ENCODE peak calls at places on chromosomes 12 and 14, in six cellular contexts. One of them, this sample, is unnamed.

GRCh38 chr14:81221579-81222102 is 882 bp upstream of the GTF2A1 start:
- DNase-seq in posterior cingulate gyrus: no peak
- DNase-seq in choroid plexus epithelial cell: peak
- DNase-seq in substantia nigra: no peak
- DNase-seq in activated naive CD4-positive, alpha-beta T cell treated with anti-CD3 and anti-CD28 coated beads, Interleukin-2, amount 50 U/mL, for 72 hours: no peak
- DNase-seq in head of caudate nucleus: no peak
- DNase-seq in this sample: no peak

GRCh38 chr12:24227550-24227949 is 278.1 kb upstream of the SOX5 start:
- DNase-seq in posterior cingulate gyrus: no peak
- DNase-seq in choroid plexus epithelial cell: peak
- DNase-seq in substantia nigra: no peak
- DNase-seq in activated naive CD4-positive, alpha-beta T cell treated with anti-CD3 and anti-CD28 coated beads, Interleukin-2, amount 50 U/mL, for 72 hours: no peak
- DNase-seq in head of caudate nucleus: no peak
- DNase-seq in this sample: no peak

GRCh38 chr12:114141916-114142564 is 175.9 kb upstream of the RBM19 start:
- DNase-seq in posterior cingulate gyrus: no peak
- DNase-seq in choroid plexus epithelial cell: no peak
- DNase-seq in substantia nigra: no peak
- DNase-seq in activated naive CD4-positive, alpha-beta T cell treated with anti-CD3 and anti-CD28 coated beads, Interleukin-2, amount 50 U/mL, for 72 hours: no peak
- DNase-seq in head of caudate nucleus: no peak
- DNase-seq in this sample: no peak

GRCh38 chr14:69671365-69672050 is 60.1 kb downstream of the SUSD6 start:
- DNase-seq in posterior cingulate gyrus: no peak
- DNase-seq in choroid plexus epithelial cell: no peak
- DNase-seq in substantia nigra: no peak
- DNase-seq in activated naive CD4-positive, alpha-beta T cell treated with anti-CD3 and anti-CD28 coated beads, Interleukin-2, amount 50 U/mL, for 72 hours: no peak
- DNase-seq in head of caudate nucleus: no peak
- DNase-seq in this sample: no peak

GRCh38 chr14:39417014-39417413 is 15.2 kb downstream of the FBXO33 start:
- DNase-seq in posterior cingulate gyrus: no peak
- DNase-seq in choroid plexus epithelial cell: peak
- DNase-seq in substantia nigra: no peak
- DNase-seq in activated naive CD4-positive, alpha-beta T cell treated with anti-CD3 and anti-CD28 coated beads, Interleukin-2, amount 50 U/mL, for 72 hours: no peak
- DNase-seq in head of caudate nucleus: no peak
- DNase-seq in this sample: no peak

GRCh38 chr14:36747411-36748184 is 85.9 kb downstream of the PAX9 start:
- DNase-seq in posterior cingulate gyrus: no peak
- DNase-seq in choroid plexus epithelial cell: peak
- DNase-seq in substantia nigra: no peak
- DNase-seq in activated naive CD4-positive, alpha-beta T cell treated with anti-CD3 and anti-CD28 coated beads, Interleukin-2, amount 50 U/mL, for 72 hours: no peak
- DNase-seq in head of caudate nucleus: no peak
- DNase-seq in this sample: no peak

GRCh38 chr14:99616832-99617488 is 13.0 kb upstream of the CCDC85C start:
- DNase-seq in posterior cingulate gyrus: no peak
- DNase-seq in choroid plexus epithelial cell: no peak
- DNase-seq in substantia nigra: no peak
- DNase-seq in activated naive CD4-positive, alpha-beta T cell treated with anti-CD3 and anti-CD28 coated beads, Interleukin-2, amount 50 U/mL, for 72 hours: no peak
- DNase-seq in head of caudate nucleus: no peak
- DNase-seq in this sample: no peak

GRCh38 chr12:88419794-88420193 is 160.5 kb downstream of the KITLG start:
- DNase-seq in posterior cingulate gyrus: no peak
- DNase-seq in choroid plexus epithelial cell: peak
- DNase-seq in substantia nigra: no peak
- DNase-seq in activated naive CD4-positive, alpha-beta T cell treated with anti-CD3 and anti-CD28 coated beads, Interleukin-2, amount 50 U/mL, for 72 hours: no peak
- DNase-seq in head of caudate nucleus: no peak
- DNase-seq in this sample: no peak

GRCh38 chr12:84840356-84840755 is 72.2 kb downstream of the SLC6A15 start:
- DNase-seq in posterior cingulate gyrus: no peak
- DNase-seq in choroid plexus epithelial cell: no peak
- DNase-seq in substantia nigra: no peak
- DNase-seq in activated naive CD4-positive, alpha-beta T cell treated with anti-CD3 and anti-CD28 coated beads, Interleukin-2, amount 50 U/mL, for 72 hours: no peak
- DNase-seq in head of caudate nucleus: no peak
- DNase-seq in this sample: no peak

GRCh38 chr12:100474617-100475016 is 951 bp downstream of the NR1H4 start:
- DNase-seq in posterior cingulate gyrus: no peak
- DNase-seq in choroid plexus epithelial cell: no peak
- DNase-seq in substantia nigra: no peak
- DNase-seq in activated naive CD4-positive, alpha-beta T cell treated with anti-CD3 and anti-CD28 coated beads, Interleukin-2, amount 50 U/mL, for 72 hours: no peak
- DNase-seq in head of caudate nucleus: no peak
- DNase-seq in this sample: no peak

GRCh38 chr12:40988831-40989230 is 199.3 kb upstream of the PDZRN4 start:
- DNase-seq in posterior cingulate gyrus: no peak
- DNase-seq in choroid plexus epithelial cell: no peak
- DNase-seq in substantia nigra: no peak
- DNase-seq in activated naive CD4-positive, alpha-beta T cell treated with anti-CD3 and anti-CD28 coated beads, Interleukin-2, amount 50 U/mL, for 72 hours: no peak
- DNase-seq in head of caudate nucleus: no peak
- DNase-seq in this sample: no peak

GRCh38 chr12:57735198-57735855 is 3.2 kb downstream of the AGAP2 start:
- DNase-seq in posterior cingulate gyrus: no peak
- DNase-seq in choroid plexus epithelial cell: no peak
- DNase-seq in substantia nigra: no peak
- DNase-seq in activated naive CD4-positive, alpha-beta T cell treated with anti-CD3 and anti-CD28 coated beads, Interleukin-2, amount 50 U/mL, for 72 hours: no peak
- DNase-seq in head of caudate nucleus: no peak
- DNase-seq in this sample: no peak

GRCh38 chr14:61536661-61537566 is 158.4 kb upstream of the HIF1A start:
- DNase-seq in posterior cingulate gyrus: no peak
- DNase-seq in choroid plexus epithelial cell: no peak
- DNase-seq in substantia nigra: no peak
- DNase-seq in activated naive CD4-positive, alpha-beta T cell treated with anti-CD3 and anti-CD28 coated beads, Interleukin-2, amount 50 U/mL, for 72 hours: no peak
- DNase-seq in head of caudate nucleus: no peak
- DNase-seq in this sample: no peak

GRCh38 chr12:24561411-24561871 is 387.5 kb downstream of the BCAT1 start:
- DNase-seq in posterior cingulate gyrus: no peak
- DNase-seq in choroid plexus epithelial cell: peak
- DNase-seq in substantia nigra: no peak
- DNase-seq in activated naive CD4-positive, alpha-beta T cell treated with anti-CD3 and anti-CD28 coated beads, Interleukin-2, amount 50 U/mL, for 72 hours: no peak
- DNase-seq in head of caudate nucleus: no peak
- DNase-seq in this sample: no peak

GRCh38 chr14:103296007-103296406 is 38.0 kb upstream of the EIF5 start:
- DNase-seq in posterior cingulate gyrus: no peak
- DNase-seq in choroid plexus epithelial cell: peak
- DNase-seq in substantia nigra: no peak
- DNase-seq in activated naive CD4-positive, alpha-beta T cell treated with anti-CD3 and anti-CD28 coated beads, Interleukin-2, amount 50 U/mL, for 72 hours: no peak
- DNase-seq in head of caudate nucleus: no peak
- DNase-seq in this sample: no peak

GRCh38 chr14:21940887-21941855 is 267.6 kb upstream of the OR4E1 start:
- DNase-seq in posterior cingulate gyrus: no peak
- DNase-seq in choroid plexus epithelial cell: peak
- DNase-seq in substantia nigra: no peak
- DNase-seq in activated naive CD4-positive, alpha-beta T cell treated with anti-CD3 and anti-CD28 coated beads, Interleukin-2, amount 50 U/mL, for 72 hours: peak
- DNase-seq in head of caudate nucleus: no peak
- DNase-seq in this sample: no peak

GRCh38 chr12:86826051-86826450 is 569.9 kb upstream of the MGAT4C start:
- DNase-seq in posterior cingulate gyrus: no peak
- DNase-seq in choroid plexus epithelial cell: peak
- DNase-seq in substantia nigra: no peak
- DNase-seq in activated naive CD4-positive, alpha-beta T cell treated with anti-CD3 and anti-CD28 coated beads, Interleukin-2, amount 50 U/mL, for 72 hours: no peak
- DNase-seq in head of caudate nucleus: no peak
- DNase-seq in this sample: no peak

GRCh38 chr14:101408077-101408831 is 153.0 kb upstream of the DIO3 start:
- DNase-seq in posterior cingulate gyrus: no peak
- DNase-seq in choroid plexus epithelial cell: peak
- DNase-seq in substantia nigra: no peak
- DNase-seq in activated naive CD4-positive, alpha-beta T cell treated with anti-CD3 and anti-CD28 coated beads, Interleukin-2, amount 50 U/mL, for 72 hours: no peak
- DNase-seq in head of caudate nucleus: peak
- DNase-seq in this sample: no peak

GRCh38 chr12:108884116-108885012 is 4.5 kb downstream of the DAO start:
- DNase-seq in posterior cingulate gyrus: peak
- DNase-seq in choroid plexus epithelial cell: peak
- DNase-seq in substantia nigra: no peak
- DNase-seq in activated naive CD4-positive, alpha-beta T cell treated with anti-CD3 and anti-CD28 coated beads, Interleukin-2, amount 50 U/mL, for 72 hours: peak
- DNase-seq in head of caudate nucleus: no peak
- DNase-seq in this sample: no peak

GRCh38 chr12:47999816-48000215 is 4.5 kb downstream of the COL2A1 start:
- DNase-seq in posterior cingulate gyrus: no peak
- DNase-seq in choroid plexus epithelial cell: no peak
- DNase-seq in substantia nigra: no peak
- DNase-seq in activated naive CD4-positive, alpha-beta T cell treated with anti-CD3 and anti-CD28 coated beads, Interleukin-2, amount 50 U/mL, for 72 hours: no peak
- DNase-seq in head of caudate nucleus: no peak
- DNase-seq in this sample: no peak

GRCh38 chr14:102066041-102066451 is 20.8 kb downstream of the HSP90AA1 start:
- DNase-seq in posterior cingulate gyrus: no peak
- DNase-seq in choroid plexus epithelial cell: no peak
- DNase-seq in substantia nigra: no peak
- DNase-seq in activated naive CD4-positive, alpha-beta T cell treated with anti-CD3 and anti-CD28 coated beads, Interleukin-2, amount 50 U/mL, for 72 hours: no peak
- DNase-seq in head of caudate nucleus: no peak
- DNase-seq in this sample: no peak

GRCh38 chr12:50314629-50315312 is 31.5 kb upstream of the LIMA1 start:
- DNase-seq in posterior cingulate gyrus: no peak
- DNase-seq in choroid plexus epithelial cell: peak
- DNase-seq in substantia nigra: no peak
- DNase-seq in activated naive CD4-positive, alpha-beta T cell treated with anti-CD3 and anti-CD28 coated beads, Interleukin-2, amount 50 U/mL, for 72 hours: no peak
- DNase-seq in head of caudate nucleus: no peak
- DNase-seq in this sample: peak

GRCh38 chr12:124720019-124720686 is 143.5 kb downstream of the SCARB1 start:
- DNase-seq in posterior cingulate gyrus: no peak
- DNase-seq in choroid plexus epithelial cell: peak
- DNase-seq in substantia nigra: no peak
- DNase-seq in activated naive CD4-positive, alpha-beta T cell treated with anti-CD3 and anti-CD28 coated beads, Interleukin-2, amount 50 U/mL, for 72 hours: no peak
- DNase-seq in head of caudate nucleus: no peak
- DNase-seq in this sample: no peak

GRCh38 chr12:2638273-2639019 is 156.3 kb upstream of the FKBP4 start:
- DNase-seq in posterior cingulate gyrus: no peak
- DNase-seq in choroid plexus epithelial cell: no peak
- DNase-seq in substantia nigra: no peak
- DNase-seq in activated naive CD4-positive, alpha-beta T cell treated with anti-CD3 and anti-CD28 coated beads, Interleukin-2, amount 50 U/mL, for 72 hours: no peak
- DNase-seq in head of caudate nucleus: no peak
- DNase-seq in this sample: peak

GRCh38 chr12:120628919-120629318 is 11.5 kb upstream of the CABP1 start:
- DNase-seq in posterior cingulate gyrus: no peak
- DNase-seq in choroid plexus epithelial cell: no peak
- DNase-seq in substantia nigra: no peak
- DNase-seq in activated naive CD4-positive, alpha-beta T cell treated with anti-CD3 and anti-CD28 coated beads, Interleukin-2, amount 50 U/mL, for 72 hours: no peak
- DNase-seq in head of caudate nucleus: peak
- DNase-seq in this sample: no peak